ENCODE peak calls at places on chromosomes 7 and 10, in five cellular contexts. J, K, W, E and A are unnamed samples. For H3K36me3, the result is how much of the 10 kb centered on the place peaks cover.

GRCh38 chr10:114764656-114765055 is 56.9 kb upstream of the FHIP2A start:
- DNase-seq in K (no peak), J (no peak), W (no peak), E (no peak), A (no peak)

GRCh38 chr10:91340613-91341362 is 69.4 kb upstream of the HECTD2 start:
- DNase-seq in W (no peak), K (no peak), J (no peak), E (no peak), A (no peak)

GRCh38 chr7:66183700-66184099 is 21.4 kb upstream of the TPST1 start:
- DNase-seq in K (no peak), J (no peak), E (no peak), W (no peak), A (no peak)

GRCh38 chr10:13328588-13328987 is 19.5 kb downstream of the SEPHS1 start:
- DNase-seq in E (no peak), K (no peak), W (no peak), J (no peak), A (no peak)

GRCh38 chr10:49698679-49699078 is 19.2 kb downstream of the C10orf53 start:
- DNase-seq in K (no peak), E (no peak), W (no peak), J (no peak), A (no peak)

GRCh38 chr10:63213489-63213888 is 80.4 kb downstream of the NRBF2 start:
- DNase-seq in E (no peak), W (no peak), K (no peak), J (no peak), A (no peak)

GRCh38 chr10:34576789-34577188 is 238.3 kb downstream of the PARD3 start:
- DNase-seq in W (no peak), E (no peak), J (no peak), K (no peak), A (no peak)

GRCh38 chr7:107785926-107786325 is 17.1 kb downstream of the SLC26A3 start:
- DNase-seq in E (no peak), K (no peak), J (no peak), W (no peak), A (no peak)

GRCh38 chr7:134355925-134356324 is 39.2 kb upstream of the SLC35B4 start:
- DNase-seq in E (peak), K (no peak), J (no peak), W (peak), A (peak)

GRCh38 chr7:150716939-150717338 is 526 bp downstream of the GIMAP1 start:
- DNase-seq in W (no peak), J (no peak), K (no peak), E (no peak), A (no peak)

GRCh38 chr10:20573924-20574323 is 323.2 kb downstream of the NEBL start:
- DNase-seq in W (no peak), J (no peak), K (no peak), E (no peak), A (no peak)

GRCh38 chr7:11416641-11417040 is 415.4 kb downstream of the THSD7A start:
- DNase-seq in E (no peak), K (no peak), W (no peak), J (no peak), A (no peak)

GRCh38 chr7:47441796-47442744 is 139.8 kb downstream of the TNS3 start:
- DNase-seq in E (no peak), W (no peak), J (no peak), K (no peak), A (no peak)

GRCh38 chr10:61899997-61900828 is 1.3 kb upstream of the ARID5B start:
- DNase-seq in E (peak), W (peak), J (peak), K (peak), A (peak)

GRCh38 chr10:26269754-26270153 is 53.2 kb downstream of the GAD2 start:
- DNase-seq in K (no peak), W (no peak), J (no peak), E (no peak), A (no peak)

GRCh38 chr7:116122972-116123595 is 87.3 kb upstream of the TES start:
- DNase-seq in J (no peak), E (no peak), W (no peak), K (no peak), A (no peak)

GRCh38 chr10:10792681-10793080 is 225.0 kb upstream of the CELF2 start:
- DNase-seq in W (no peak), J (no peak), K (no peak), E (no peak), A (no peak)
- H3K4me3 ChIP-seq in W (no peak), J (no peak), K (no peak), E (no peak), A (peak)

GRCh38 chr7:151971829-151972228 is 15.6 kb downstream of the GALNTL5 start:
- DNase-seq in J (no peak), E (no peak), K (no peak), W (no peak), A (no peak)

GRCh38 chr7:151963895-151964870 is 7.9 kb downstream of the GALNTL5 start:
- DNase-seq in K (no peak), W (no peak), E (no peak), J (no peak), A (no peak)

GRCh38 chr7:151964951-151965350 is 8.7 kb downstream of the GALNTL5 start:
- DNase-seq in K (no peak), W (no peak), J (no peak), E (no peak), A (no peak)

GRCh38 chr7:151968357-151968756 is 12.1 kb downstream of the GALNTL5 start:
- DNase-seq in W (no peak), J (no peak), K (no peak), E (no peak), A (no peak)
- H3K36me3 ChIP-seq in W (under half), J (under half), K (under half), E (under half), A (under half)

GRCh38 chr7:157689269-157690057 is 352.7 kb downstream of the DNAJB6 start:
- DNase-seq in W (no peak), E (no peak), K (no peak), J (peak), A (peak)

GRCh38 chr7:157691521-157692155 is 354.8 kb downstream of the DNAJB6 start:
- DNase-seq in E (no peak), W (no peak), J (peak), K (no peak), A (peak)

GRCh38 chr7:157688439-157689268 is 351.9 kb downstream of the DNAJB6 start:
- DNase-seq in E (no peak), W (no peak), K (no peak), J (peak), A (peak)

GRCh38 chr7:157690833-157691382 is 354.1 kb downstream of the DNAJB6 start:
- DNase-seq in K (no peak), E (no peak), J (peak), W (peak), A (no peak)

DNA sequence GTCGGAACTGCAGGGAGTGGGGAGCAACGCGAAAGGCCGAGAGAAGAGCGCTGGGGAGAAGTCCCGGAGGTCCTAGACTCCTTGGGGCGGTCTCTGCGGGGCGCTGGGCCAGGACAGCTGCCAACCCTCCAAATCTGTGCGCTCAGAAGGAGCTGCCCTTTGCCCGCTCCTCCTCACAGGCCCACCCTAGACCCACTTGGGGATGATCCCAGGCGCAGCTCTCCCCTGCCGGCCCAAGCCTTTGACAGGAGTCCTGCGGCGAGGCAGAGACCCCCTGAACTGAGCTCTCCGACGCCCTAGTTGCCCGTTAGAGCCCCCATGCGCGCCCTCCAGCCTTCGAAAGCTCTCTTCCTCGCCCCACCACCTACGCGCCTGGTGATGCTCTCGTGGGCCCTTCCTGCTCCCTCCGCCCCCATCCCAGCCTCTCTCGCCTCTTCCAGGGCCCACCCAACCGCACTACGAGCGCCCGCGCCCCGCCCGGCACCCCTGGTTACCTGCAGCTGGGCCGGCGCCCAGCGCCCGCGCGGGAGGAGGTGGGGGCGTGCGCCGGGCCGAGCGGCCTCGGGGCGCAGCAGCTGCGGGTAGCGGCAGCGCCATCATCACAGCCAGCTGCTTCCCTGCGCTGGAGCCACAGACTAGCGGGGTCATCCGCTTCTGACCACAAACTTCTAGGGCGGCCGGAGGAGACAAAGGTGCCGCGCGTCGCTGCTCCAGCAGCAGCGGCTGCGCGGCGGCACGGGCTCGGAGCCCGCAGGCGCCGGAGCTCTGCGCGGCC is 353.4 kb downstream of the DNAJB6 start:
- DNase-seq in K (no peak), E (no peak), W (no peak), J (peak), A (peak)
- H3K4me3 ChIP-seq in K (peak), E (peak), W (peak), J (no peak), A (peak)

GRCh38 chr7:57305192-57305748 is 144.7 kb upstream of the ZNF716 start:
- DNase-seq in W (no peak), J (no peak), E (no peak), K (no peak), A (no peak)
- H3K36me3 ChIP-seq in W (under half), J (under half), E (under half), K (under half), A (under half)

GRCh38 chr10:92638037-92638436 is 45.1 kb downstream of the KIF11 start:
- DNase-seq in J (no peak), W (no peak), E (no peak), K (no peak), A (no peak)

GRCh38 chr10:92641492-92641891 is 48.3 kb upstream of the HHEX start:
- DNase-seq in E (no peak), K (no peak), W (no peak), J (no peak), A (no peak)

GRCh38 chr10:92640110-92640509 is 47.2 kb downstream of the KIF11 start:
- DNase-seq in K (no peak), W (no peak), J (no peak), E (peak), A (no peak)
- H3K4me3 ChIP-seq in K (no peak), W (no peak), J (no peak), E (no peak), A (no peak)

GRCh38 chr7:131529617-131530016 is 26.8 kb downstream of the PODXL start:
- DNase-seq in E (no peak), W (no peak), J (peak), K (no peak), A (peak)

GRCh38 chr7:131527462-131527861 is 29.0 kb downstream of the PODXL start:
- DNase-seq in J (peak), E (no peak), W (no peak), K (no peak), A (no peak)

GRCh38 chr7:131532570-131533091 is 23.8 kb downstream of the PODXL start:
- DNase-seq in W (no peak), E (no peak), J (peak), K (no peak), A (no peak)

GRCh38 chr7:131529179-131529578 is 27.2 kb downstream of the PODXL start:
- DNase-seq in K (no peak), E (no peak), J (peak), W (no peak), A (peak)

DNA sequence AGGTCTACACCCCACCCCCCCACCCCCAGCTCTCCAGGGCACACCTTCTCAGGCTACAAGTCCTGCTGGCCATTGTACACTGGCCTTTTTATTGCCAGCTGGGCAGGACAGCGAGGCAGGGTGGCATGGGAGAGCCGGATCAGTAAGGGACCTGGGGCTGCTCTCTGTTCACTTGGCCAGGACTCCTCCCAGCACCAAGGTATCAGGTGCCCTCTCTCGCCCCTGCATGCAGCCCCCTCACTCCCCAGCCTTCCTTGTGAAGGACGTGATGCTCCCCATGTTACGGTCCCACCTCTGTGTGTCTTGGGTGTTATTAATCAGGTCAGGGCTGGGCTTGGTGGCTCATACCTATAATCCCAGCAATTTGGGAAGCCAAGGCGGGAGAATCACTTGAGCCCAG is 26.3 kb downstream of the PODXL start:
- DNase-seq in E (no peak), J (peak), K (no peak), W (no peak), A (no peak)
- H3K36me3 ChIP-seq in E (under half), J (under half), K (under half), W (under half), A (under half)

GRCh38 chr10:28721318-28721717 is 44.0 kb downstream of the BAMBI start:
- DNase-seq in K (no peak), W (no peak), J (peak), E (no peak), A (no peak)
- H3K4me3 ChIP-seq in K (no peak), W (no peak), J (no peak), E (no peak), A (no peak)